ENCODE peak calls at places on chromosomes 11 and 22, in five cellular contexts. F is esophagus muscularis mucosa, S is pancreas, B is cardiac muscle cell, K is lung. U is an unnamed sample.

GRCh38 chr22:27982106-27982505 is 63.0 kb upstream of the PITPNB start:
- DNase-seq in F (no peak), S (no peak), B (no peak), K (no peak), U (no peak)

GRCh38 chr11:112841719-112842118 is 119.5 kb upstream of the NCAM1 start:
- DNase-seq in F (peak; percentile 85), S (no peak), B (no peak), K (no peak), U (no peak)

GRCh38 chr11:34147581-34147980 is 42.2 kb downstream of the NAT10 start:
- DNase-seq in F (no peak), S (no peak), B (no peak), K (no peak), U (no peak)

GRCh38 chr11:35126000-35126878 is 12.7 kb upstream of the CD44 start:
- DNase-seq in F (no peak), S (no peak), B (no peak), K (no peak), U (no peak)

GRCh38 chr11:125281831-125282595 is 117.5 kb downstream of the PKNOX2 start:
- DNase-seq in F (no peak), S (no peak), B (no peak), K (no peak), U (no peak)

GRCh38 chr11:86726118-86726748 is 53.8 kb upstream of the ME3 start:
- DNase-seq in F (no peak), S (no peak), B (no peak), K (no peak), U (no peak)

GRCh38 chr11:67628710-67629385 is 889 bp downstream of the NUDT8 start:
- DNase-seq in F (no peak), S (peak; percentile 79), B (no peak), K (no peak), U (no peak)

GRCh38 chr22:30459206-30460052 is 12.4 kb downstream of the SEC14L3 start:
- DNase-seq in F (no peak), S (no peak), B (peak; percentile 44), K (no peak), U (no peak)

GRCh38 chr22:49359061-49359460 is 468.6 kb downstream of the BRD1 start:
- DNase-seq in F (no peak), S (no peak), B (no peak), K (no peak), U (peak; percentile 41)

GRCh38 chr11:126624491-126624890 is 269.0 kb downstream of the ST3GAL4 start:
- DNase-seq in F (no peak), S (no peak), B (no peak), K (no peak), U (no peak)

GRCh38 chr22:37746366-37747089 is 49.7 kb downstream of the TRIOBP start:
- DNase-seq in F (no peak), S (peak; percentile 76), B (no peak), K (no peak), U (peak; percentile 91)

GRCh38 chr11:59802639-59803176 is 7.9 kb downstream of the MRPL16 start:
- DNase-seq in F (no peak), S (no peak), B (peak; percentile 66), K (no peak), U (no peak)

GRCh38 chr11:73478737-73479347 is 102.6 kb downstream of the RELT start:
- DNase-seq in F (no peak), S (no peak), B (peak; percentile 54), K (no peak), U (no peak)

GRCh38 chr11:11078344-11078743 is 220.5 kb upstream of the ZBED5 start:
- DNase-seq in F (no peak), S (no peak), B (peak; percentile 23), K (no peak), U (no peak)

GRCh38 chr11:112453601-112454577 is 193.2 kb upstream of the PLET1 start:
- DNase-seq in F (no peak), S (no peak), B (peak; percentile 52), K (peak; percentile 56), U (no peak)

GRCh38 chr11:110907629-110908028 is 195.4 kb upstream of the ARHGAP20 start:
- DNase-seq in F (peak; percentile 29), S (no peak), B (peak; percentile 93), K (peak; percentile 44), U (no peak)

GRCh38 chr11:108680267-108680666 is 15.4 kb downstream of the DDX10 start:
- DNase-seq in F (no peak), S (no peak), B (peak; percentile 67), K (no peak), U (no peak)

DNA sequence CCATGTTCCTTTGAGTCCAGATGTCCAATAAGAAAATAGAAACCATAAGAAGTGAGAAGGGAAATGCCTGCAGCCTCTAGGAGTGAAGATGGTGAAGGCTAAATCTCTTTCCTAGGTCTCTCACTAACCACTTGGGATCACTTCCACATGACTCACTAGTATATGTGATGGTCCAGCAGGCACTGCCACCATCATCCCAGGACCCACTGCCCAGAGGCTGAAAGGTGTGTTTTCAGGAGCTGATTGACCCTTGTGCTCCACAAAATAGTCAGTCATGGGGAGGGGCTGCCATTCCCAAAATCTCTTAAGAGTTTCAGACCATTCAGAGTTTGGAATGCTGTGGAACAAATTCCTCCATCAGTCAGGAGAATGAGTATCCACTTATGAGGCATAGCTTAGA is 22.9 kb downstream of the UBASH3B start:
- DNase-seq in F (no peak), S (no peak), B (no peak), K (no peak), U (no peak)
- H3K4me1 ChIP-seq in F (no peaks in the 10 kb centered on the region), S (no peaks in the 10 kb centered on the region), B (no peaks in the 10 kb centered on the region), K (no peaks in the 10 kb centered on the region), U (peaks cover 58% of the 10 kb centered on the region)

GRCh38 chr11:44568706-44569473 is 3.4 kb downstream of the CD82 start:
- DNase-seq in F (peak; percentile 94), S (no peak), B (peak; percentile 91), K (peak; percentile 79), U (peak; percentile 95)
- H3K4me1 ChIP-seq in F (peaks cover 68% of the 10 kb centered on the region), S (peaks cover 8% of the 10 kb centered on the region), B (peaks cover 7% of the 10 kb centered on the region), K (peaks cover 15% of the 10 kb centered on the region), U (peaks cover 90% of the 10 kb centered on the region)

DNA sequence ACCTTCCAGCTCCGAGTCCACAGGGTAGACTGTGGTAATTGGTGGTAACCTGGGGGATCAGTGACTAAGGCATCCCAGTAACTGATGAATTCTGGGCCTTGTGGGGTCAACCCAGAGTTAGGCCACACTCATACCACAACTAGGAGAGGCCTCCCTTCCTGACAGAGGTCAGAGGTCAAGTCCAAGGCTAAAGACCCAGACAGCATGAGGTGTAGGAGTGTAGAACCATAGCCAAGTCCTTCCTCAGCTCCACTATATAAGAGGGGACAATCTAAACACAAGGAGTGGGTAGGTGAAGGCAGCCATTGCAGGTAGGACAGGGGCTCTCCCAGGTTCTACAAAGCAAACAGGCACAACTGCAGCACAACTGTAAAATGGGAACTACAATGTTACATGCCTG is 4.6 kb downstream of the AP1B1 start:
- DNase-seq in F (no peak), S (no peak), B (no peak), K (no peak), U (no peak)
- H3K4me1 ChIP-seq in F (peaks cover 55% of the 10 kb centered on the region), S (peaks cover 46% of the 10 kb centered on the region), B (peaks cover 9% of the 10 kb centered on the region), K (peaks cover 2% of the 10 kb centered on the region), U (peaks cover 86% of the 10 kb centered on the region)

GRCh38 chr11:32435947-32436750 is 810 bp upstream of the WT1 start:
- DNase-seq in F (no peak), S (no peak), B (peak; percentile 78), K (no peak), U (peak; percentile 70)

GRCh38 chr11:32435511-32435946 is at the start of gene WT1:
- DNase-seq in F (no peak), S (no peak), B (peak; percentile 91), K (no peak), U (peak; percentile 78)

GRCh38 chr11:32434116-32434386 is 1.3 kb downstream of the WT1 start:
- DNase-seq in F (no peak), S (no peak), B (no peak), K (no peak), U (no peak)

GRCh38 chr11:32434387-32435151 is 770 bp downstream of the WT1 start:
- DNase-seq in F (no peak), S (no peak), B (peak; percentile 87), K (no peak), U (peak; percentile 71)

DNA sequence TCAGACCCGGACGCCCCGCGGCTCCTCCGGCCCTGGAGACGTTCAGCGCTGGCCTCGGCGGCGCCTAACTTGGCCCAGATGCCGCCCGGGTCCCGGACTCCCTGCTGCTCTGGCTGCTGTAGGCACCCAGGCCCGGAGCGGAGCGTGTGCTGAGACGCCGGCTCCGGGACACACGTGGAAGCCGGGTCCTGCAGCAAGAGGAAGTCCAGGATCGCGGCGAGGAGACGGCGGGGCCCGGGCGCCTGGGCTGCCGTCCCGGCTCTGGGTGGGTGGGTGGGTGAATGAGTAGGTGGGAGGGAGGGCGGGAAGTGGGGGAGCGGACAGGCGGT is 223 bp downstream of the WT1 start:
- DNase-seq in F (no peak), S (no peak), B (peak; percentile 75), K (no peak), U (peak; percentile 71)
- H3K4me1 ChIP-seq in F (peaks cover 70% of the 10 kb centered on the region), S (no peaks in the 10 kb centered on the region), B (peaks cover 4% of the 10 kb centered on the region), K (no peaks in the 10 kb centered on the region), U (peaks cover 44% of the 10 kb centered on the region)

GRCh38 chr11:17578958-17579357 is 31.9 kb downstream of the OTOG start:
- DNase-seq in F (no peak), S (no peak), B (no peak), K (no peak), U (peak; percentile 47)
- H3K4me1 ChIP-seq in F (no peaks in the 10 kb centered on the region), S (no peaks in the 10 kb centered on the region), B (no peaks in the 10 kb centered on the region), K (no peaks in the 10 kb centered on the region), U (no peaks in the 10 kb centered on the region)

U was measured in spleen.